ENCODE peak calls at places on chromosome 1, in seven cellular contexts. Z is suprapubic skin, B is heart left ventricle, H is prostate gland, J is testis, M is HCT116, F is H1. Y is an unnamed sample.
A peak's percentile ranks its signal among the peaks of the same experiment; 100 is the strongest.

GRCh38 chr1:189657131-189657530 is 820.5 kb downstream of the BRINP3 start:
- DNase-seq in M (no peak), F (no peak), B (no peak), J (no peak), H (no peak), Z (no peak), Y (no peak)

GRCh38 chr1:179229214-179230140 is at the start of gene ABL2:
- DNase-seq in F (no peak), Z (peak; percentile 80), J (peak; percentile 54), M (peak; percentile 31), B (peak; percentile 50), H (peak; percentile 19), Y (no peak)

GRCh38 chr1:6660415-6661049 is 35.9 kb downstream of the THAP3 start:
- DNase-seq in H (no peak), J (no peak), F (no peak), B (no peak), M (no peak), Z (no peak), Y (no peak)

GRCh38 chr1:228018961-228019721 is 12.3 kb downstream of the WNT3A start:
- DNase-seq in F (no peak), Z (peak; percentile 54), J (no peak), B (no peak), H (no peak), M (no peak), Y (no peak)

GRCh38 chr1:214864896-214865688 is 217.4 kb upstream of the KCNK2 start:
- DNase-seq in J (no peak), M (no peak), B (no peak), F (no peak), Z (no peak), H (no peak), Y (no peak)

GRCh38 chr1:80375662-80376061 is 1369.1 kb upstream of the ADGRL4 start:
- DNase-seq in Z (no peak), J (no peak), B (no peak), H (no peak), M (no peak), F (no peak), Y (no peak)

GRCh38 chr1:58432813-58433668 is 113.5 kb downstream of the OMA1 start:
- DNase-seq in H (no peak), F (peak; percentile 39), J (no peak), M (no peak), B (no peak), Z (no peak), Y (no peak)

GRCh38 chr1:184036517-184036949 is 995 bp downstream of the COLGALT2 start:
- DNase-seq in Z (no peak), H (no peak), J (peak; percentile 51), B (peak; percentile 71), F (no peak), M (no peak), Y (no peak)

GRCh38 chr1:31763671-31764306 is 351 bp downstream of the ADGRB2 start:
- DNase-seq in Z (no peak), H (no peak), M (no peak), J (no peak), F (no peak), B (no peak), Y (no peak)

GRCh38 chr1:83087851-83088250 is 911.1 kb downstream of the TTLL7 start:
- DNase-seq in H (no peak), M (no peak), J (no peak), B (no peak), Z (no peak), F (no peak), Y (no peak)

GRCh38 chr1:158200509-158200908 is 19.8 kb downstream of the CD1D start:
- DNase-seq in M (no peak), F (no peak), Z (no peak), J (no peak), B (no peak), H (no peak), Y (no peak)

GRCh38 chr1:24513691-24514090 is 11.1 kb downstream of the RCAN3 start:
- DNase-seq in H (no peak), B (no peak), Z (no peak), M (no peak), J (no peak), F (no peak), Y (no peak)

GRCh38 chr1:7456683-7457082 is 314.4 kb upstream of the VAMP3 start:
- DNase-seq in H (no peak), B (no peak), M (no peak), Z (no peak), F (no peak), J (no peak), Y (no peak)

GRCh38 chr1:93061895-93062792 is 16.9 kb upstream of the MTF2 start:
- DNase-seq in F (no peak), J (peak; percentile 69), Z (no peak), H (peak; percentile 6), M (peak; percentile 47), B (no peak), Y (no peak)

GRCh38 chr1:23286401-23286800 is 57.7 kb downstream of the HNRNPR start:
- DNase-seq in M (no peak), J (no peak), F (no peak), H (no peak), B (no peak), Z (no peak), Y (no peak)

GRCh38 chr1:154478639-154479038 is 23.4 kb upstream of the TDRD10 start:
- DNase-seq in Z (no peak), F (no peak), J (no peak), H (no peak), B (no peak), M (no peak), Y (no peak)

GRCh38 chr1:110150330-110151174 is at the start of gene SLC6A17:
- DNase-seq in H (no peak), Z (no peak), M (peak; percentile 65), B (no peak), F (no peak), J (peak; percentile 37), Y (no peak)
- TF ChIP-seq CTCF in H (no peak), Z (no peak), M (peak; percentile 23), B (no peak), F (peak; percentile 21), J (no peak), Y (no peak)

GRCh38 chr1:70221241-70222077 is at the start of gene SRSF11:
- DNase-seq in J (peak; percentile 97), M (peak; percentile 85), B (peak; percentile 97), H (peak; percentile 96), Z (peak; percentile 96), F (peak; percentile 73), Y (peak; percentile 80)
- TF ChIP-seq POLR2A in J (peak; percentile 35), M (peak; percentile 55), B (no peak), H (peak; percentile 92), Z (peak; percentile 80), F (peak; percentile 99), Y (no peak)

GRCh38 chr1:173107696-173108095 is 57.0 kb upstream of the TNFSF18 start:
- DNase-seq in B (no peak), M (no peak), J (no peak), Z (no peak), F (no peak), H (no peak), Y (no peak)
- TF ChIP-seq CTCF in B (no peak), M (no peak), J (no peak), Z (no peak), F (no peak), H (no peak), Y (no peak)

GRCh38 chr1:207364622-207365021 is 43.1 kb downstream of the CD55 start:
- DNase-seq in Z (no peak), H (no peak), J (no peak), M (no peak), B (no peak), F (no peak), Y (no peak)

GRCh38 chr1:207361910-207362309 is 40.4 kb downstream of the CD55 start:
- DNase-seq in J (no peak), B (no peak), M (no peak), H (no peak), F (no peak), Z (no peak), Y (no peak)

GRCh38 chr1:207366022-207366421 is 44.5 kb downstream of the CD55 start:
- DNase-seq in B (no peak), Z (no peak), H (no peak), M (no peak), F (no peak), J (no peak), Y (no peak)

GRCh38 chr1:207365063-207365462 is 43.6 kb downstream of the CD55 start:
- DNase-seq in H (no peak), F (no peak), J (no peak), B (no peak), M (no peak), Z (no peak), Y (no peak)

GRCh38 chr1:207362962-207363858 is 41.7 kb downstream of the CD55 start:
- DNase-seq in J (no peak), Z (no peak), H (no peak), F (no peak), M (no peak), B (no peak), Y (no peak)
- TF ChIP-seq POLR2A in J (no peak), Z (no peak), H (no peak), F (no peak), M (no peak), B (no peak), Y (no peak)

GRCh38 chr1:70091811-70092210 is 113.6 kb downstream of the LRRC40 start:
- DNase-seq in Z (no peak), H (no peak), B (no peak), F (no peak), M (no peak), J (no peak), Y (no peak)
- TF ChIP-seq CTCF in Z (no peak), H (no peak), B (no peak), F (no peak), M (no peak), J (no peak), Y (no peak)

DNA sequence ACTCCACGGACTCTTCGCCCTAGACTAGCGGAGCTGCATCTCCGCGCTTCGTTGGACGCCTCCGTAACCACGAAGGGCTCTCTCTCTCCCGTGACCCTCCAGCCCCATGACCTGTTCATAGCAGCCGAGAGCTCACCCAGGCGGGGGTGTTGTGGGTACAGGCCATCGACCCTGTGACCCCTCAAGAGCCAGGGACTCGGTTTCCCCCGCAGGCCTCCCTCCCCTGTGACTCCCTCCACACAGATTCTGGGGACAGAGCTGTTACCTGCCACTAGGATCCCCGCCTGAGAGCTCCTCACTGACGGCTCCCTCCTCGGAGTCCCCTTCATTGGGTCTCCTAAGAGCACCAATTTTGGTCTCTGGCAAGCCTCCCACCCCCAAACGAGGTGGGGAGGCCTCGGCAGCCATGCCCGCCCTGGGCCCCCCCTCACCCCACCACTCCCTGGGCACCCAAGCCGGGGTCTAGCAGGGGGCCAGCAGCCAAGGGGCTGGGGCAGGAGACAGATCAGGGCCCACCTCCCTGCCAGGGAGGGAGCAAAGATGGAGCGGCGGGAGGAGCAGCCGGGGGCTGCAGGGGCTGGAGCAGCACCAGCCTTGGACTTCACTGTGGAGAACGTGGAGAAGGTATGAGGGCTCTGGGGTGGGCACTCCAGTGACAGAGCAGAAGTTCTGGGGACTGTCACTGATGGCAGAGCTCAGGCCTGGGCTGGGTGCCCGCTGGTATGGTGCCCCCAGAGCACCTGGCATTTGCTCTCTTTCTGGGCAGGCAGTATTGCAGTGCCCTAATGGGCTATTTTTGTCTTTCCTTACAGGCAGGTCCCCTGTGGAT is 525 bp downstream of the IPO13 start:
- DNase-seq in M (no peak), B (peak; percentile 70), Z (no peak), H (no peak), J (no peak), F (no peak), Y (peak; percentile 67)
- TF ChIP-seq POLR2A in M (no peak), B (no peak), Z (no peak), H (no peak), J (no peak), F (no peak), Y (no peak)